ENCODE peak calls at places on chromosomes 5 and 9, in six cellular contexts. L is GM13976; Z is WTC11; G is ovary; B is activated CD8-positive, alpha-beta T cell treated with anti-CD3 and anti-CD28 coated beads for 36 hours; O is CD8-positive, alpha-beta T cell. V is an unnamed sample.

GRCh38 chr5:34411470-34412346 is 244.4 kb upstream of the RAI14 start:
- DNase-seq in O (no peak), Z (peak), L (no peak), B (no peak), G (no peak), V (no peak)

GRCh38 chr5:11528720-11529119 is 375.5 kb downstream of the CTNND2 start:
- DNase-seq in G (no peak), B (no peak), Z (no peak), O (no peak), L (no peak), V (no peak)

GRCh38 chr5:61362796-61363364 is 30.8 kb downstream of the ZSWIM6 start:
- DNase-seq in L (no peak), Z (peak), B (peak), G (no peak), O (peak), V (no peak)

GRCh38 chr5:68376931-68377330 is 161.4 kb downstream of the PIK3R1 start:
- DNase-seq in O (no peak), L (no peak), B (no peak), G (no peak), Z (no peak), V (no peak)

GRCh38 chr9:3880851-3881250 is 355.1 kb upstream of the RFX3 start:
- DNase-seq in G (no peak), B (no peak), L (no peak), O (no peak), Z (no peak), V (no peak)

GRCh38 chr9:73720601-73721000 is 568.9 kb downstream of the ANXA1 start:
- DNase-seq in L (no peak), B (no peak), G (no peak), O (no peak), Z (no peak), V (no peak)

GRCh38 chr9:120386390-120387131 is 193.4 kb downstream of the CDK5RAP2 start:
- DNase-seq in G (peak), Z (no peak), B (no peak), O (no peak), L (no peak), V (no peak)

GRCh38 chr5:160230686-160231527 is 1.6 kb downstream of the FABP6 start:
- DNase-seq in B (peak), Z (no peak), G (no peak), O (no peak), L (peak), V (no peak)

GRCh38 chr9:112620353-112620752 is 97.6 kb downstream of the INIP start:
- DNase-seq in Z (no peak), L (no peak), O (no peak), G (no peak), B (no peak), V (no peak)

GRCh38 chr5:73968729-73969128 is 342.7 kb downstream of the ARHGEF28 start:
- DNase-seq in L (no peak), Z (no peak), B (no peak), O (no peak), G (no peak), V (no peak)

GRCh38 chr5:61991426-61991825 is 314.6 kb upstream of the KIF2A start:
- DNase-seq in B (no peak), O (no peak), Z (no peak), L (no peak), G (no peak), V (no peak)

GRCh38 chr5:126884269-126884819 is 107.4 kb downstream of the LMNB1 start:
- DNase-seq in B (no peak), Z (no peak), O (no peak), G (no peak), L (no peak), V (no peak)

GRCh38 chr9:22158983-22159382 is 149.9 kb upstream of the CDKN2B start:
- DNase-seq in L (no peak), G (peak), O (no peak), Z (no peak), B (no peak), V (no peak)

GRCh38 chr5:172594867-172595466 is 46.1 kb upstream of the NEURL1B start:
- DNase-seq in L (no peak), B (no peak), Z (no peak), O (no peak), G (no peak), V (no peak)

GRCh38 chr5:54440456-54440893 is 15.0 kb upstream of the HSPB3 start:
- DNase-seq in B (peak), Z (no peak), L (peak), G (no peak), O (no peak), V (no peak)

GRCh38 chr9:35686222-35687203 is 3.2 kb downstream of the TPM2 start:
- DNase-seq in O (no peak), L (no peak), G (no peak), Z (no peak), B (no peak), V (no peak)

GRCh38 chr5:14123974-14124482 is 19.1 kb upstream of the TRIO start:
- DNase-seq in O (no peak), G (no peak), B (no peak), L (no peak), Z (no peak), V (no peak)

GRCh38 chr9:135950135-135950682 is 11.0 kb downstream of the UBAC1 start:
- DNase-seq in B (no peak), L (no peak), Z (no peak), O (no peak), G (no peak), V (no peak)

GRCh38 chr9:135949666-135950134 is 11.5 kb downstream of the UBAC1 start:
- DNase-seq in L (no peak), Z (no peak), B (no peak), O (no peak), G (no peak), V (no peak)

GRCh38 chr9:135951889-135952663 is 9.1 kb downstream of the UBAC1 start:
- DNase-seq in L (no peak), Z (no peak), B (no peak), O (no peak), G (no peak), V (no peak)

GRCh38 chr9:135955981-135956797 is 5.0 kb downstream of the UBAC1 start:
- DNase-seq in L (no peak), O (peak), Z (no peak), G (no peak), B (no peak), V (no peak)

DNA sequence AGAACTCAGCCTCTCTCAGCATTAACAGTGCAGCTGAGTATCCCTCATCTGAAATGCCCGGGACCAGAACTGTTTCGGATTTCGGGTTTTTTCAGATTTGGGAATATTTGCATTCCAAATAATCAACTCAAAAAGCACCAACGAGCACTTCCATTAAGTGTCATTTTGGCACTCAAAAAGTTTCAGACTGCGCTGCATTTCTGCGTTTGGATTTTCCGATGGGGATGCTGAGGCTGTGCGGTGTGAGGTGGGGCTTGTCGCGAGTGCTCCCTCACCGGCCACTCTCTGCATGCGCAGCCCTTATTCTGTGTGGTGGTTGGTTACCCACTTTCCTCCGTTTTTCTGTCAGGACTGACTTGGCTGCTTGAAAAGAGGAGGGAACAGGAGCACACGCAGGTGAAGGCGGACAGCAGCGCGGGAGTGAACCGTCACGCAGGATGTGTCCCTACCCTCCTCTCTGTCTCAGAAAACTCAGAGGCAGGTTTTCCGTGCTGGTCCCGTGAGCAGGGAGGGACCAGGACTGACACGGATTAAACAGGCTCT is 8.4 kb downstream of the UBAC1 start:
- DNase-seq in B (no peak), L (no peak), O (no peak), Z (no peak), G (no peak), V (no peak)
- TF ChIP-seq CTCF in B (no peak), L (no peak), O (no peak), Z (no peak), G (no peak), V (no peak)

GRCh38 chr9:128733256-128733655 is 9.3 kb upstream of the ZDHHC12 start:
- DNase-seq in O (no peak), L (peak), G (peak), B (peak), Z (peak), V (peak)
- TF ChIP-seq CTCF in O (no peak), L (no peak), G (peak), B (no peak), Z (peak), V (peak)

GRCh38 chr5:157063776-157064430 is 5.0 kb upstream of the HAVCR1 start:
- DNase-seq in L (no peak), O (no peak), B (no peak), Z (no peak), G (no peak), V (no peak)
- TF ChIP-seq CTCF in L (no peak), O (no peak), B (no peak), Z (no peak), G (no peak), V (no peak)

GRCh38 chr5:149498724-149499336 is 52.4 kb downstream of the CSNK1A1 start:
- DNase-seq in Z (no peak), G (no peak), B (no peak), L (no peak), O (no peak), V (no peak)
- TF ChIP-seq CTCF in Z (no peak), G (no peak), B (no peak), L (no peak), O (no peak), V (no peak)

DNA sequence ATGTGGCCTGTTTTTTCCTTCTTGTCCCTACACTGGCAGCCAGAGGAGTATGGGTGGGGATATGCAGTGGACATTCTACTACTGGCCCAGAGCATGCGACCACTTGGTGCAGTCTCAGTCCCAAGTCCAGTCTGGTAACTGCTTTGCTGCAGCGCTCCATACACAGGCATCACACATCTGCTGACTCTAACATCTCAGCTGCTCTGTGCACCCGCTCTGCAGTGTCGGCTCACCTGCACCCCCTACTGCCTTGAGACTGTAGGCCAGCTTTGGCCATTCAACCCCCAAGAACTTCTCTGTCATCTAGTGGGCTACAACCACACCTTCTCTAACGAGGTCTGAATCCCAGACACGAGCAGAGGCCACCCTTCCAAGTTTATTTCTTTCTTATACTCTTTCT is 46.4 kb upstream of the SLCO6A1 start:
- DNase-seq in L (no peak), B (no peak), G (no peak), O (no peak), Z (peak), V (no peak)
- TF ChIP-seq CTCF in L (no peak), B (no peak), G (no peak), O (no peak), Z (peak), V (peak)

GRCh38 chr9:33380390-33381094 is 21.8 kb downstream of the AQP7 start:
- DNase-seq in Z (no peak), B (no peak), L (no peak), O (no peak), G (no peak), V (no peak)

GRCh38 chr9:33377089-33377715 is 25.2 kb downstream of the AQP7 start:
- DNase-seq in Z (no peak), L (no peak), G (no peak), O (no peak), B (no peak), V (no peak)

GRCh38 chr9:33378121-33378795 is 24.1 kb downstream of the AQP7 start:
- DNase-seq in Z (no peak), B (no peak), O (no peak), G (no peak), L (no peak), V (no peak)

GRCh38 chr9:33381231-33381791 is 21.1 kb downstream of the AQP7 start:
- DNase-seq in G (no peak), Z (peak), B (no peak), L (no peak), O (no peak), V (no peak)

GRCh38 chr9:33379666-33380389 is 22.5 kb downstream of the AQP7 start:
- DNase-seq in L (no peak), G (no peak), O (no peak), Z (no peak), B (no peak), V (no peak)
- TF ChIP-seq CTCF in L (no peak), G (no peak), O (no peak), Z (no peak), B (no peak), V (no peak)

GRCh38 chr9:91771027-91771426 is 179.0 kb downstream of the ROR2 start:
- DNase-seq in B (no peak), L (no peak), G (peak), O (no peak), Z (peak), V (no peak)
- TF ChIP-seq CTCF in B (no peak), L (no peak), G (peak), O (no peak), Z (no peak), V (peak)